ENCODE peak calls at places on chromosomes 7 and 10, in seven cellular contexts. One of them, this sample, is unnamed.

GRCh38 chr7:41912851-41913580 is 210.1 kb upstream of the INHBA start:
- DNase-seq in HL-60: no peak
- DNase-seq in brain microvascular endothelial cell: no peak
- DNase-seq in cardiac muscle cell: no peak
- DNase-seq in heart left ventricle: no peak
- DNase-seq in ovary: no peak
- DNase-seq in HCT116: no peak
- DNase-seq in this sample: no peak

GRCh38 chr7:43791-44540 is 148.4 kb upstream of the FAM20C start:
- DNase-seq in HL-60: no peak
- DNase-seq in brain microvascular endothelial cell: no peak
- DNase-seq in cardiac muscle cell: no peak
- DNase-seq in heart left ventricle: no peak
- DNase-seq in ovary: no peak
- DNase-seq in HCT116: no peak
- DNase-seq in this sample: peak; percentile 32

GRCh38 chr10:90020506-90020905 is 319.1 kb downstream of the KIF20B start:
- DNase-seq in HL-60: no peak
- DNase-seq in brain microvascular endothelial cell: no peak
- DNase-seq in cardiac muscle cell: no peak
- DNase-seq in heart left ventricle: no peak
- DNase-seq in ovary: no peak
- DNase-seq in HCT116: no peak
- DNase-seq in this sample: no peak

GRCh38 chr7:27168265-27168947 is 3.1 kb upstream of the HOXA9 start:
- DNase-seq in HL-60: no peak
- DNase-seq in brain microvascular endothelial cell: no peak
- DNase-seq in cardiac muscle cell: no peak
- DNase-seq in heart left ventricle: peak; percentile 49
- DNase-seq in ovary: no peak
- DNase-seq in HCT116: no peak
- DNase-seq in this sample: no peak

GRCh38 chr10:1754506-1755177 is 17.3 kb upstream of the ADARB2 start:
- DNase-seq in HL-60: no peak
- DNase-seq in brain microvascular endothelial cell: no peak
- DNase-seq in cardiac muscle cell: peak; percentile 8
- DNase-seq in heart left ventricle: peak; percentile 47
- DNase-seq in ovary: no peak
- DNase-seq in HCT116: no peak
- DNase-seq in this sample: no peak

GRCh38 chr7:158431941-158432347 is 155.7 kb downstream of the PTPRN2 start:
- DNase-seq in HL-60: no peak
- DNase-seq in brain microvascular endothelial cell: peak; percentile 99
- DNase-seq in cardiac muscle cell: no peak
- DNase-seq in heart left ventricle: no peak
- DNase-seq in ovary: peak; percentile 37
- DNase-seq in HCT116: peak; percentile 54
- DNase-seq in this sample: peak; percentile 68

GRCh38 chr10:88113232-88113631 is 249.8 kb downstream of the PTEN start:
- DNase-seq in HL-60: no peak
- DNase-seq in brain microvascular endothelial cell: no peak
- DNase-seq in cardiac muscle cell: no peak
- DNase-seq in heart left ventricle: peak; percentile 63
- DNase-seq in ovary: no peak
- DNase-seq in HCT116: no peak
- DNase-seq in this sample: no peak

GRCh38 chr10:60293797-60294196 is 95.9 kb downstream of the ANK3 start:
- DNase-seq in HL-60: no peak
- DNase-seq in brain microvascular endothelial cell: no peak
- DNase-seq in cardiac muscle cell: no peak
- DNase-seq in heart left ventricle: no peak
- DNase-seq in ovary: no peak
- DNase-seq in HCT116: no peak
- DNase-seq in this sample: no peak

GRCh38 chr10:71966046-71967004 is 2.1 kb downstream of the CHST3 start:
- DNase-seq in HL-60: no peak
- DNase-seq in brain microvascular endothelial cell: no peak
- DNase-seq in cardiac muscle cell: no peak
- DNase-seq in heart left ventricle: no peak
- DNase-seq in ovary: no peak
- DNase-seq in HCT116: no peak
- DNase-seq in this sample: no peak

GRCh38 chr10:689433-690226 is at the start of gene DIP2C:
- DNase-seq in HL-60: no peak
- DNase-seq in brain microvascular endothelial cell: peak; percentile 43
- DNase-seq in cardiac muscle cell: peak; percentile 89
- DNase-seq in heart left ventricle: peak; percentile 85
- DNase-seq in ovary: peak; percentile 78
- DNase-seq in HCT116: peak; percentile 16
- DNase-seq in this sample: peak; percentile 88

GRCh38 chr7:153930681-153931080 is 121.5 kb upstream of the DPP6 start:
- DNase-seq in HL-60: no peak
- DNase-seq in brain microvascular endothelial cell: no peak
- DNase-seq in cardiac muscle cell: no peak
- DNase-seq in heart left ventricle: no peak
- DNase-seq in ovary: no peak
- DNase-seq in HCT116: no peak
- DNase-seq in this sample: no peak

GRCh38 chr10:127937915-127938440 is 31.1 kb downstream of the PTPRE start:
- DNase-seq in HL-60: no peak
- DNase-seq in brain microvascular endothelial cell: no peak
- DNase-seq in cardiac muscle cell: no peak
- DNase-seq in heart left ventricle: no peak
- DNase-seq in ovary: no peak
- DNase-seq in HCT116: no peak
- DNase-seq in this sample: no peak

GRCh38 chr7:30687604-30688003 is 5.3 kb upstream of the CRHR2 start:
- DNase-seq in HL-60: no peak
- DNase-seq in brain microvascular endothelial cell: no peak
- DNase-seq in cardiac muscle cell: no peak
- DNase-seq in heart left ventricle: no peak
- DNase-seq in ovary: no peak
- DNase-seq in HCT116: no peak
- DNase-seq in this sample: no peak

GRCh38 chr7:151945224-151945623 is 11.0 kb upstream of the GALNTL5 start:
- DNase-seq in HL-60: no peak
- DNase-seq in brain microvascular endothelial cell: no peak
- DNase-seq in cardiac muscle cell: no peak
- DNase-seq in heart left ventricle: no peak
- DNase-seq in ovary: no peak
- DNase-seq in HCT116: no peak
- DNase-seq in this sample: no peak

GRCh38 chr10:27457966-27458365 is 46.1 kb upstream of the RAB18 start:
- DNase-seq in HL-60: peak; percentile 31
- DNase-seq in brain microvascular endothelial cell: no peak
- DNase-seq in cardiac muscle cell: no peak
- DNase-seq in heart left ventricle: no peak
- DNase-seq in ovary: no peak
- DNase-seq in HCT116: no peak
- DNase-seq in this sample: no peak

GRCh38 chr7:138095972-138096935 is 20.0 kb downstream of the AKR1D1 start:
- DNase-seq in HL-60: no peak
- DNase-seq in brain microvascular endothelial cell: no peak
- DNase-seq in cardiac muscle cell: no peak
- DNase-seq in heart left ventricle: no peak
- DNase-seq in ovary: no peak
- DNase-seq in HCT116: no peak
- DNase-seq in this sample: no peak

GRCh38 chr10:21217748-21218367 is 307.6 kb downstream of the SKIDA1 start:
- DNase-seq in HL-60: no peak
- DNase-seq in brain microvascular endothelial cell: no peak
- DNase-seq in cardiac muscle cell: no peak
- DNase-seq in heart left ventricle: no peak
- DNase-seq in ovary: no peak
- DNase-seq in HCT116: no peak
- DNase-seq in this sample: no peak

GRCh38 chr7:44286182-44286617 is 39.2 kb downstream of the CAMK2B start:
- DNase-seq in HL-60: no peak
- DNase-seq in brain microvascular endothelial cell: no peak
- DNase-seq in cardiac muscle cell: no peak
- DNase-seq in heart left ventricle: peak; percentile 70
- DNase-seq in ovary: peak; percentile 6
- DNase-seq in HCT116: no peak
- DNase-seq in this sample: peak; percentile 51

GRCh38 chr7:3301831-3302618 is 973 bp downstream of the SDK1 start:
- DNase-seq in HL-60: no peak
- DNase-seq in brain microvascular endothelial cell: no peak
- DNase-seq in cardiac muscle cell: peak; percentile 72
- DNase-seq in heart left ventricle: no peak
- DNase-seq in ovary: no peak
- DNase-seq in HCT116: no peak
- DNase-seq in this sample: no peak

DNA sequence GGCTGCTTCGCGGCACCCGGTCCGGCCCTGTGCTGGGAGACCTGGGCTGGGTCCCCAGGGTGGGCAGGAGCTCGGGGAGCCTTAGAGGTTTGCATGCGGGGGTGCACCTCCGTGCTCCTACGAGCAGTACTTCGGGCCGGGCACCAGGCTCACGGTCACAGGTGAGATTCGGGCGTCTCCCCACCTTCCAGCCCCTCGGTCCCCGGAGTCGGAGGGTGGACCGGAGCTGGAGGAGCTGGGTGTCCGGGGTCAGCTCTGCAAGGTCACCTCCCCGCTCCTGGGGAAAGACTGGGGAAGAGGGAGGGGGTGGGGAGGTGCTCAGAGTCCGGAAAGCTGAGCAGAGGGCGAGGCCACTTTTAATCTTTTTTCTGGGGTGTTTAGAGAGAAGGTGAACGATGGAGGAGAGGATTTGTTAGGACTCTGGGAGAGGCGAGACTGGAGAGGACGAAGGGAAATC is 26.6 kb downstream of the PRSS2 start:
- DNase-seq in HL-60: no peak
- DNase-seq in brain microvascular endothelial cell: no peak
- DNase-seq in cardiac muscle cell: no peak
- DNase-seq in heart left ventricle: no peak
- DNase-seq in ovary: no peak
- DNase-seq in HCT116: no peak
- DNase-seq in this sample: no peak
- H3K27ac ChIP-seq in HL-60: no peak overlapping the region
- H3K27ac ChIP-seq in brain microvascular endothelial cell: peak overlapping the region; percentile 83
- H3K27ac ChIP-seq in cardiac muscle cell: no peak overlapping the region
- H3K27ac ChIP-seq in heart left ventricle: no peak overlapping the region
- H3K27ac ChIP-seq in ovary: no peak overlapping the region
- H3K27ac ChIP-seq in HCT116: no peak overlapping the region
- H3K27ac ChIP-seq in this sample: no peak overlapping the region

GRCh38 chr10:11113156-11113555 is 95.5 kb downstream of the CELF2 start:
- DNase-seq in HL-60: no peak
- DNase-seq in brain microvascular endothelial cell: no peak
- DNase-seq in cardiac muscle cell: no peak
- DNase-seq in heart left ventricle: no peak
- DNase-seq in ovary: no peak
- DNase-seq in HCT116: no peak
- DNase-seq in this sample: no peak
- TF ChIP-seq CTCF in HL-60: no peak
- TF ChIP-seq CTCF in brain microvascular endothelial cell: no peak
- TF ChIP-seq CTCF in cardiac muscle cell: peak; percentile 3
- TF ChIP-seq CTCF in heart left ventricle: peak; percentile 24
- TF ChIP-seq CTCF in ovary: no peak
- TF ChIP-seq CTCF in HCT116: no peak
- TF ChIP-seq CTCF in this sample: no peak

GRCh38 chr7:117119192-117119924 is 166.1 kb downstream of the ST7 start:
- DNase-seq in HL-60: peak; percentile 40
- DNase-seq in brain microvascular endothelial cell: peak; percentile 84
- DNase-seq in cardiac muscle cell: peak; percentile 87
- DNase-seq in heart left ventricle: peak; percentile 82
- DNase-seq in ovary: peak; percentile 70
- DNase-seq in HCT116: peak; percentile 62
- DNase-seq in this sample: peak; percentile 77

GRCh38 chr7:117126631-117127030 is 173.3 kb downstream of the ST7 start:
- DNase-seq in HL-60: no peak
- DNase-seq in brain microvascular endothelial cell: no peak
- DNase-seq in cardiac muscle cell: no peak
- DNase-seq in heart left ventricle: no peak
- DNase-seq in ovary: no peak
- DNase-seq in HCT116: no peak
- DNase-seq in this sample: no peak

GRCh38 chr7:117124585-117125220 is 171.4 kb downstream of the ST7 start:
- DNase-seq in HL-60: peak; percentile 34
- DNase-seq in brain microvascular endothelial cell: peak; percentile 99
- DNase-seq in cardiac muscle cell: peak; percentile 79
- DNase-seq in heart left ventricle: peak; percentile 75
- DNase-seq in ovary: no peak
- DNase-seq in HCT116: peak; percentile 90
- DNase-seq in this sample: peak; percentile 72

GRCh38 chr7:117122536-117122935 is 169.2 kb downstream of the ST7 start:
- DNase-seq in HL-60: no peak
- DNase-seq in brain microvascular endothelial cell: no peak
- DNase-seq in cardiac muscle cell: no peak
- DNase-seq in heart left ventricle: no peak
- DNase-seq in ovary: no peak
- DNase-seq in HCT116: no peak
- DNase-seq in this sample: no peak

GRCh38 chr7:117123311-117123926 is 170.1 kb downstream of the ST7 start:
- DNase-seq in HL-60: no peak
- DNase-seq in brain microvascular endothelial cell: no peak
- DNase-seq in cardiac muscle cell: no peak
- DNase-seq in heart left ventricle: no peak
- DNase-seq in ovary: no peak
- DNase-seq in HCT116: no peak
- DNase-seq in this sample: no peak
- H3K27ac ChIP-seq in HL-60: no peak overlapping the region
- H3K27ac ChIP-seq in brain microvascular endothelial cell: peak overlapping the region; percentile 52
- H3K27ac ChIP-seq in cardiac muscle cell: peak overlapping the region; percentile 57
- H3K27ac ChIP-seq in heart left ventricle: no peak overlapping the region
- H3K27ac ChIP-seq in ovary: no peak overlapping the region
- H3K27ac ChIP-seq in HCT116: no peak overlapping the region
- H3K27ac ChIP-seq in this sample: no peak overlapping the region

GRCh38 chr10:119246862-119247549 is 39.6 kb downstream of the GRK5 start:
- DNase-seq in HL-60: no peak
- DNase-seq in brain microvascular endothelial cell: peak; percentile 87
- DNase-seq in cardiac muscle cell: no peak
- DNase-seq in heart left ventricle: no peak
- DNase-seq in ovary: no peak
- DNase-seq in HCT116: no peak
- DNase-seq in this sample: peak; percentile 73
- TF ChIP-seq CTCF in HL-60: no peak
- TF ChIP-seq CTCF in brain microvascular endothelial cell: no peak
- TF ChIP-seq CTCF in cardiac muscle cell: no peak
- TF ChIP-seq CTCF in heart left ventricle: no peak
- TF ChIP-seq CTCF in ovary: no peak
- TF ChIP-seq CTCF in HCT116: no peak
- TF ChIP-seq CTCF in this sample: no peak

This sample was measured in psoas muscle.